ENCODE peak calls at places on chromosomes 5 and 9, in six cellular contexts. U is IMR-90, R is H1, V is neuronal stem cell, L is mesenchymal stem cell, H is trophoblast cell. B is an unnamed sample.

GRCh38 chr5:142717582-142718215 is 31.8 kb upstream of the FGF1 start:
- DNase-seq in U (peak), R (no peak), V (no peak), L (peak), H (no peak), B (peak)

GRCh38 chr5:40334242-40334635 is 345.5 kb upstream of the PTGER4 start:
- DNase-seq in U (no peak), R (no peak), V (no peak), L (no peak), H (no peak), B (no peak)

GRCh38 chr5:150781706-150782614 is 3.4 kb downstream of the SMIM3 start:
- DNase-seq in U (peak), R (no peak), V (no peak), L (peak), H (no peak), B (no peak)

GRCh38 chr5:82676663-82677062 is 398.5 kb upstream of the RPS23 start:
- DNase-seq in U (no peak), R (no peak), V (no peak), L (no peak), H (no peak), B (no peak)

GRCh38 chr9:78236511-78236950 is 656 bp downstream of the CEP78 start:
- DNase-seq in U (no peak), R (no peak), V (no peak), L (no peak), H (no peak), B (no peak)

GRCh38 chr5:113524927-113525326 is 11.4 kb downstream of the YTHDC2 start:
- DNase-seq in U (no peak), R (no peak), V (no peak), L (no peak), H (no peak), B (no peak)

GRCh38 chr5:112915831-112916230 is 6.2 kb downstream of the REEP5 start:
- DNase-seq in U (no peak), R (no peak), V (no peak), L (no peak), H (no peak), B (no peak)

GRCh38 chr5:153157156-153157555 is 333.3 kb upstream of the GRIA1 start:
- DNase-seq in U (no peak), R (no peak), V (no peak), L (peak), H (no peak), B (no peak)

GRCh38 chr5:158461240-158461854 is 602.4 kb upstream of the CLINT1 start:
- DNase-seq in U (no peak), R (no peak), V (no peak), L (no peak), H (no peak), B (no peak)

GRCh38 chr5:150783422-150783928 is 4.9 kb downstream of the SMIM3 start:
- DNase-seq in U (peak), R (no peak), V (no peak), L (peak), H (peak), B (peak)

GRCh38 chr5:20556364-20556763 is 568.4 kb upstream of the CDH18 start:
- DNase-seq in U (no peak), R (no peak), V (no peak), L (peak), H (no peak), B (peak)

GRCh38 chr5:21219255-21219654 is 1231.3 kb upstream of the CDH18 start:
- DNase-seq in U (no peak), R (no peak), V (no peak), L (no peak), H (no peak), B (peak)

GRCh38 chr5:91885291-91886265 is 502.5 kb upstream of the ARRDC3 start:
- DNase-seq in U (no peak), R (no peak), V (no peak), L (no peak), H (no peak), B (peak)

GRCh38 chr9:87595605-87596004 is 97.9 kb downstream of the DAPK1 start:
- DNase-seq in U (no peak), R (no peak), V (peak), L (peak), H (peak), B (peak)

GRCh38 chr5:83564069-83564749 is 92.7 kb downstream of the VCAN start:
- DNase-seq in U (peak), R (no peak), V (peak), L (peak), H (no peak), B (peak)

GRCh38 chr5:160272041-160272663 is 40.2 kb downstream of the CCNJL start:
- DNase-seq in U (no peak), R (no peak), V (no peak), L (no peak), H (no peak), B (peak)

GRCh38 chr9:78288214-78288892 is 8.6 kb upstream of the PSAT1 start:
- DNase-seq in U (no peak), R (no peak), V (no peak), L (no peak), H (peak), B (no peak)

GRCh38 chr9:134462304-134462703 is 136.0 kb downstream of the RXRA start:
- DNase-seq in U (no peak), R (no peak), V (no peak), L (no peak), H (no peak), B (no peak)

GRCh38 chr9:33460854-33461253 is 12.9 kb downstream of the NOL6 start:
- DNase-seq in U (no peak), R (no peak), V (no peak), L (no peak), H (no peak), B (no peak)

GRCh38 chr5:120678279-120678678 is 214.2 kb downstream of the PRR16 start:
- DNase-seq in U (peak), R (no peak), V (no peak), L (peak), H (no peak), B (no peak)

GRCh38 chr9:16708638-16709435 is 161.6 kb downstream of the BNC2 start:
- DNase-seq in U (peak), R (no peak), V (no peak), L (peak), H (no peak), B (peak)
- H2AK5ac ChIP-seq in U (peak), R (peak), V (no peak), L (peak), H (no peak), B (no peak)

GRCh38 chr5:776862-777711 is 7.4 kb downstream of the ZDHHC11B start:
- DNase-seq in U (no peak), R (peak), V (no peak), L (no peak), H (peak), B (no peak)
- H3K4me3 ChIP-seq in U (no peak), R (no peak), V (no peak), L (peak), H (no peak), B (no peak)

DNA sequence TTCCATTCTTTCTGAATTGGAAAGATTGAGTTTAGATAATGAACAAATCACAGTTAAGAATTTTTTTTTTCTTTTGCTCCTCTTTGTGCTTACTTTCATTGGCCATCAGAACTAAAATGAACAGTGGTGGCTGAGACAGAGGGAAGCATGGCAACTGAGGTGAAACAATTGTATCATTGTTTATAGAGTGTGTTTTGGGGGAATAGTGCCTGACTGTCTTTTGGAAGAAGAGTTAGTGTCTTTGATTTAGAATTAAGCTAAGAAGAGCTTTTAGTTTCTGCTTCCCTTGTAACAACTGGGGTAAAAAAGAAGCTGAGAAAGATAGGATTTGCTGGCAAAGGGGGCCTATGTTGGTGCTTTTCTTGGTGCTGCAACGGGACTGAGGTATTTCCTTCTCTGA is 24.0 kb downstream of the HSD17B4 start:
- DNase-seq in U (no peak), R (no peak), V (no peak), L (no peak), H (no peak), B (no peak)
- H3K23ac ChIP-seq in U (no peak), R (no peak), V (no peak), L (no peak), H (no peak), B (no peak)

GRCh38 chr9:80948876-80949275 is 740.5 kb downstream of the TLE1 start:
- DNase-seq in U (no peak), R (no peak), V (no peak), L (no peak), H (no peak), B (no peak)

GRCh38 chr9:80952523-80952922 is 736.8 kb downstream of the TLE1 start:
- DNase-seq in U (no peak), R (no peak), V (no peak), L (no peak), H (no peak), B (peak)

GRCh38 chr9:80951675-80952074 is 737.7 kb downstream of the TLE1 start:
- DNase-seq in U (peak), R (no peak), V (no peak), L (no peak), H (no peak), B (no peak)

GRCh38 chr9:80948107-80948506 is 741.2 kb downstream of the TLE1 start:
- DNase-seq in U (no peak), R (no peak), V (no peak), L (no peak), H (no peak), B (peak)
- H2AK5ac ChIP-seq in U (no peak), R (no peak), V (no peak), L (no peak), H (no peak), B (no peak)